ENCODE peak calls at places on chromosomes 3 and 15, in five cellular contexts. One of them, this sample, is unnamed.

GRCh38 chr3:166283856-166284255 is 446.6 kb upstream of the BCHE start:
- DNase-seq in CD8-positive, alpha-beta memory T cell: no peak
- DNase-seq in NCI-H146: no peak
- DNase-seq in skeletal muscle cell: peak; percentile 34
- DNase-seq in GM12891: no peak
- DNase-seq in this sample: no peak

GRCh38 chr15:96330450-96331140 is at the start of gene NR2F2:
- DNase-seq in CD8-positive, alpha-beta memory T cell: peak; percentile 15
- DNase-seq in skeletal muscle cell: peak; percentile 99
- DNase-seq in GM12891: peak; percentile 73
- DNase-seq in NCI-H146: peak; percentile 87
- DNase-seq in this sample: peak; percentile 68

GRCh38 chr3:16290007-16290826 is 25.2 kb downstream of the OXNAD1 start:
- DNase-seq in skeletal muscle cell: peak; percentile 22
- DNase-seq in NCI-H146: peak; percentile 25
- DNase-seq in GM12891: no peak
- DNase-seq in CD8-positive, alpha-beta memory T cell: peak; percentile 53
- DNase-seq in this sample: no peak

GRCh38 chr15:51240066-51240465 is 98.3 kb downstream of the CYP19A1 start:
- DNase-seq in CD8-positive, alpha-beta memory T cell: no peak
- DNase-seq in skeletal muscle cell: no peak
- DNase-seq in GM12891: no peak
- DNase-seq in NCI-H146: peak; percentile 13
- DNase-seq in this sample: no peak

GRCh38 chr3:32780735-32781210 is 37.0 kb upstream of the TRIM71 start:
- DNase-seq in GM12891: no peak
- DNase-seq in CD8-positive, alpha-beta memory T cell: no peak
- DNase-seq in NCI-H146: peak; percentile 43
- DNase-seq in skeletal muscle cell: no peak
- DNase-seq in this sample: no peak

GRCh38 chr15:61318276-61318675 is 89.2 kb upstream of the RORA start:
- DNase-seq in GM12891: no peak
- DNase-seq in skeletal muscle cell: no peak
- DNase-seq in NCI-H146: peak; percentile 88
- DNase-seq in CD8-positive, alpha-beta memory T cell: no peak
- DNase-seq in this sample: no peak

GRCh38 chr3:36305929-36306520 is 74.3 kb upstream of the STAC start:
- DNase-seq in skeletal muscle cell: no peak
- DNase-seq in GM12891: no peak
- DNase-seq in NCI-H146: no peak
- DNase-seq in CD8-positive, alpha-beta memory T cell: no peak
- DNase-seq in this sample: no peak

GRCh38 chr3:66538390-66538789 is 37.6 kb upstream of the LRIG1 start:
- DNase-seq in CD8-positive, alpha-beta memory T cell: no peak
- DNase-seq in skeletal muscle cell: no peak
- DNase-seq in GM12891: no peak
- DNase-seq in NCI-H146: no peak
- DNase-seq in this sample: no peak

GRCh38 chr3:139772539-139773500 is 95.0 kb upstream of the NMNAT3 start:
- DNase-seq in NCI-H146: no peak
- DNase-seq in GM12891: no peak
- DNase-seq in CD8-positive, alpha-beta memory T cell: no peak
- DNase-seq in skeletal muscle cell: peak; percentile 93
- DNase-seq in this sample: no peak

GRCh38 chr3:172309741-172310140 is 138.5 kb downstream of the GHSR start:
- DNase-seq in skeletal muscle cell: no peak
- DNase-seq in GM12891: no peak
- DNase-seq in NCI-H146: no peak
- DNase-seq in CD8-positive, alpha-beta memory T cell: no peak
- DNase-seq in this sample: no peak

GRCh38 chr15:80068578-80068977 is 9.1 kb downstream of the ZFAND6 start:
- DNase-seq in GM12891: no peak
- DNase-seq in CD8-positive, alpha-beta memory T cell: no peak
- DNase-seq in NCI-H146: no peak
- DNase-seq in skeletal muscle cell: no peak
- DNase-seq in this sample: no peak

GRCh38 chr3:137761563-137762503 is 2.3 kb upstream of the SOX14 start:
- DNase-seq in NCI-H146: no peak
- DNase-seq in GM12891: no peak
- DNase-seq in CD8-positive, alpha-beta memory T cell: no peak
- DNase-seq in skeletal muscle cell: no peak
- DNase-seq in this sample: no peak

GRCh38 chr3:102682761-102683160 is 247.9 kb downstream of the ZPLD1 start:
- DNase-seq in GM12891: no peak
- DNase-seq in NCI-H146: no peak
- DNase-seq in skeletal muscle cell: no peak
- DNase-seq in CD8-positive, alpha-beta memory T cell: no peak
- DNase-seq in this sample: no peak

GRCh38 chr15:42065008-42065407 is 29.4 kb downstream of the PLA2G4D start:
- DNase-seq in NCI-H146: peak; percentile 65
- DNase-seq in GM12891: no peak
- DNase-seq in skeletal muscle cell: no peak
- DNase-seq in CD8-positive, alpha-beta memory T cell: no peak
- DNase-seq in this sample: no peak

GRCh38 chr3:180036092-180036677 is 552 bp downstream of the PEX5L start:
- DNase-seq in CD8-positive, alpha-beta memory T cell: no peak
- DNase-seq in skeletal muscle cell: no peak
- DNase-seq in GM12891: peak; percentile 29
- DNase-seq in NCI-H146: peak; percentile 73
- DNase-seq in this sample: peak; percentile 13

This sample was measured in GM19239.